ENCODE peak calls at places on chromosomes 3 and 15, in six cellular contexts. T is T follicular helper cell; R is right lobe of liver; K is activated CD4-positive, alpha-beta T cell treated with anti-CD3 and anti-CD28 coated beads, Interleukin-2, amount 10 ng/mL, durations not matched to agents 7 days and 5 days; C is posterior vena cava; A is T-cell. S is an unnamed sample.

GRCh38 chr3:38655708-38656300 is 6.3 kb upstream of the SCN5A start:
- DNase-seq in K (peak), T (no peak), C (peak), A (no peak), R (no peak), S (no peak)

GRCh38 chr15:61169904-61170695 is 59.0 kb downstream of the RORA start:
- DNase-seq in K (peak), R (no peak), A (no peak), T (no peak), C (no peak), S (no peak)

GRCh38 chr3:44026224-44026865 is 215.3 kb upstream of the TOPAZ1 start:
- DNase-seq in K (no peak), A (no peak), C (no peak), T (no peak), R (no peak), S (no peak)

GRCh38 chr15:65912235-65912634 is 42.9 kb downstream of the RAB11A start:
- DNase-seq in C (no peak), K (no peak), R (no peak), A (no peak), T (no peak), S (no peak)

GRCh38 chr3:11643212-11644087 is at the start of gene VGLL4:
- DNase-seq in R (peak), A (peak), K (peak), C (peak), T (peak), S (peak)

GRCh38 chr3:119340014-119340413 is 45.8 kb downstream of the ARHGAP31 start:
- DNase-seq in A (no peak), R (no peak), T (no peak), K (no peak), C (no peak), S (no peak)

GRCh38 chr3:108477511-108478147 is 32.8 kb downstream of the MYH15 start:
- DNase-seq in R (peak), K (peak), C (no peak), T (peak), A (peak), S (peak)

GRCh38 chr3:29949131-29949530 is 657.3 kb upstream of the TGFBR2 start:
- DNase-seq in C (no peak), T (no peak), R (no peak), A (no peak), K (no peak), S (no peak)

GRCh38 chr15:92709064-92709463 is 53.5 kb upstream of the FAM174B start:
- DNase-seq in C (no peak), T (no peak), A (no peak), K (no peak), R (no peak), S (no peak)

GRCh38 chr3:15205482-15205933 is 538 bp upstream of the CAPN7 start:
- DNase-seq in R (no peak), A (no peak), K (no peak), C (no peak), T (no peak), S (no peak)

GRCh38 chr15:90221251-90221900 is 12.4 kb downstream of the CIB1 start:
- DNase-seq in R (peak), C (peak), T (no peak), A (no peak), K (peak), S (no peak)

GRCh38 chr3:56937580-56937979 is 122.9 kb upstream of the SPATA12 start:
- DNase-seq in C (no peak), A (no peak), R (no peak), T (no peak), K (no peak), S (no peak)

GRCh38 chr3:184656991-184657669 is 54.7 kb downstream of the MAGEF1 start:
- DNase-seq in A (no peak), R (no peak), K (no peak), C (no peak), T (no peak), S (no peak)

S was measured in activated CD4-positive, CD25-positive, alpha-beta regulatory T cell treated with anti-CD3 and anti-CD28 coated beads, Interleukin-2, amount 50 U/mL, for 72 hours.